ENCODE peak calls at places on chromosomes 11 and 22, in four cellular contexts. One of them, this sample, is unnamed.

GRCh38 chr22:48955351-48956311 is 872.0 kb downstream of the BRD1 start:
- DNase-seq in HepG2: no peak
- DNase-seq in K562: no peak
- DNase-seq in SK-N-SH: no peak
- DNase-seq in this sample: no peak

GRCh38 chr22:41338614-41339212 is 37.4 kb downstream of the ZC3H7B start:
- DNase-seq in HepG2: no peak
- DNase-seq in SK-N-SH: no peak
- DNase-seq in K562: no peak
- DNase-seq in this sample: no peak

GRCh38 chr11:67615455-67616430 is 9.0 kb downstream of the NDUFV1 start:
- DNase-seq in SK-N-SH: peak
- DNase-seq in HepG2: peak
- DNase-seq in K562: peak
- DNase-seq in this sample: peak

GRCh38 chr22:41092847-41093371 is 517 bp downstream of the EP300 start:
- DNase-seq in K562: no peak
- DNase-seq in SK-N-SH: peak
- DNase-seq in HepG2: peak
- DNase-seq in this sample: no peak

GRCh38 chr22:20404881-20405280 is 10.9 kb downstream of the ZNF74 start:
- DNase-seq in SK-N-SH: no peak
- DNase-seq in K562: no peak
- DNase-seq in HepG2: no peak
- DNase-seq in this sample: no peak

GRCh38 chr11:78429667-78430066 is 12.0 kb upstream of the GAB2 start:
- DNase-seq in SK-N-SH: no peak
- DNase-seq in K562: no peak
- DNase-seq in HepG2: no peak
- DNase-seq in this sample: no peak

GRCh38 chr11:125956371-125956770 is 10.5 kb downstream of the VSIG10L2 start:
- DNase-seq in SK-N-SH: no peak
- DNase-seq in K562: no peak
- DNase-seq in HepG2: no peak
- DNase-seq in this sample: no peak

GRCh38 chr11:19344661-19345518 is 104.1 kb upstream of the E2F8 start:
- DNase-seq in SK-N-SH: peak
- DNase-seq in K562: no peak
- DNase-seq in HepG2: no peak
- DNase-seq in this sample: peak

GRCh38 chr11:12694182-12694531 is 19.9 kb downstream of the TEAD1 start:
- DNase-seq in SK-N-SH: no peak
- DNase-seq in HepG2: no peak
- DNase-seq in K562: no peak
- DNase-seq in this sample: no peak

GRCh38 chr11:44944853-44945235 is 5.8 kb downstream of the TP53I11 start:
- DNase-seq in K562: no peak
- DNase-seq in HepG2: no peak
- DNase-seq in SK-N-SH: no peak
- DNase-seq in this sample: no peak

GRCh38 chr11:125156346-125156745 is 8.2 kb upstream of the PKNOX2 start:
- DNase-seq in K562: no peak
- DNase-seq in HepG2: no peak
- DNase-seq in SK-N-SH: no peak
- DNase-seq in this sample: no peak

GRCh38 chr11:127049486-127049885 is 48.9 kb upstream of the KIRREL3 start:
- DNase-seq in SK-N-SH: no peak
- DNase-seq in K562: no peak
- DNase-seq in HepG2: no peak
- DNase-seq in this sample: no peak

GRCh38 chr11:122491486-122491885 is 164.0 kb upstream of the UBASH3B start:
- DNase-seq in SK-N-SH: no peak
- DNase-seq in K562: no peak
- DNase-seq in HepG2: no peak
- DNase-seq in this sample: no peak

GRCh38 chr11:111183706-111184105 is 61.8 kb upstream of the POU2AF2 start:
- DNase-seq in SK-N-SH: no peak
- DNase-seq in HepG2: no peak
- DNase-seq in K562: no peak
- DNase-seq in this sample: no peak

GRCh38 chr11:83035070-83035854 is 36.4 kb downstream of the RAB30 start:
- DNase-seq in K562: no peak
- DNase-seq in SK-N-SH: no peak
- DNase-seq in HepG2: no peak
- DNase-seq in this sample: no peak

GRCh38 chr11:1927151-1928037 is 7.9 kb downstream of the TNNT3 start:
- DNase-seq in SK-N-SH: peak
- DNase-seq in K562: no peak
- DNase-seq in HepG2: no peak
- DNase-seq in this sample: no peak

GRCh38 chr22:36569999-36570398 is 41.0 kb upstream of the EIF3D start:
- DNase-seq in HepG2: peak
- DNase-seq in K562: peak
- DNase-seq in SK-N-SH: peak
- DNase-seq in this sample: peak

GRCh38 chr11:75775056-75775455 is 6.5 kb downstream of the DGAT2 start:
- DNase-seq in K562: no peak
- DNase-seq in HepG2: no peak
- DNase-seq in SK-N-SH: no peak
- DNase-seq in this sample: peak

DNA sequence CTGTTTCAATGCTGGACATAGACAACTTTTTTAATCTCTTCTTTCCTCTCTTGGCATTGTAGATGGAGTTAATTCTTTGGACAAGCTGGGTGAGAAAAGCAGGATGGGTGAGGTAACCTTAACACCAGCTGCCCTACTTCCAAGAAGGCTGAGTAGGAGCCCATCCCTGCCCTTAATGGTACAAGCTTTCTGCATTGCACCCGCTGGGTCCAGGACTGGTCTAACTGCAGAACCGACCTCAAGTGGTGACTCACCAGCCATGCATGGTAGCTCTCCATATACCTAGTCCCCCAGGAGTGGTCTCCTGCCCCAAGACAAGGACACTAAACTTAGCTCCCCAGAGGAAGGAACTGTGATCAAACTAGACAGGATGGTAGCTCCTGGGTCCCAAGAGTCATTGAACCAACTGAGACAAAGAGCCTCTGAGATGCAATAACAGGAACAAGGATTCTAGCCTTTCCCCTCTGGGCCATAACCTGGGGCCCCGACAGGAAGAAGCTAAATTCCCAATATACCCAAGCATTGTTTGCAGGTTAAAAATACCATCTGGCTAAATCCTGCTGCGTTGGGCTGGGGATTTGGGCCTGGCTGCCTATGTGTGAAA is 32.1 kb downstream of the RPL27A start:
- DNase-seq in HepG2: no peak
- DNase-seq in SK-N-SH: no peak
- DNase-seq in K562: no peak
- DNase-seq in this sample: no peak
- TF ChIP-seq FOXJ3 in HepG2: no peak
- TF ChIP-seq FOXJ3 in SK-N-SH: no peak
- TF ChIP-seq FOXJ3 in K562: no peak
- TF ChIP-seq FOXJ3 in this sample: no peak

GRCh38 chr11:114044042-114044871 is 15.3 kb upstream of the ZBTB16 start:
- DNase-seq in K562: no peak
- DNase-seq in SK-N-SH: no peak
- DNase-seq in HepG2: no peak
- DNase-seq in this sample: no peak
- TF ChIP-seq FOXJ3 in K562: no peak
- TF ChIP-seq FOXJ3 in SK-N-SH: no peak
- TF ChIP-seq FOXJ3 in HepG2: no peak
- TF ChIP-seq FOXJ3 in this sample: no peak

GRCh38 chr11:48034926-48035876 is 54.8 kb downstream of the PTPRJ start:
- DNase-seq in HepG2: no peak
- DNase-seq in SK-N-SH: no peak
- DNase-seq in K562: no peak
- DNase-seq in this sample: no peak
- TF ChIP-seq FOXJ3 in HepG2: no peak
- TF ChIP-seq FOXJ3 in SK-N-SH: no peak
- TF ChIP-seq FOXJ3 in K562: no peak
- TF ChIP-seq FOXJ3 in this sample: no peak

DNA sequence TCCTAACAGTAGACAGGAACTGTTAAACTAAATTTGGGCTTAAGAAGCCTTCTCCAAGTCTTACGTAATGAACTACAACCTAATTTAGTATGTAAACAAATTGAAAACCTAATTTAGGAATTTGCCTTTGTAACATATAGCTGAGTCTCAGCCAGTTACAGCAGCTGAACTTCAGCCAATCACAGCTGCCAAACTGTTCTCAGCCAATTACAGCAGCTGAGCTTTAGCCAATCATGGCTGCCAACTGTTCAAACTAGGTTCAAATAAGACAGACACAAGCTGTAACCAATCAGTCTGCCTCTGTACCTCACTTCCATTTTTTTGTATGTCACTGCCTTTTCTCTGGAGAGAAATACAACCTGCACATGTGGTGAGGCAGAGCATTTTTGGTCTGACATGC is 95.0 kb upstream of the CD44 start:
- DNase-seq in K562: no peak
- DNase-seq in HepG2: no peak
- DNase-seq in SK-N-SH: no peak
- DNase-seq in this sample: no peak
- TF ChIP-seq FOXJ3 in K562: no peak
- TF ChIP-seq FOXJ3 in HepG2: no peak
- TF ChIP-seq FOXJ3 in SK-N-SH: no peak
- TF ChIP-seq FOXJ3 in this sample: no peak

DNA sequence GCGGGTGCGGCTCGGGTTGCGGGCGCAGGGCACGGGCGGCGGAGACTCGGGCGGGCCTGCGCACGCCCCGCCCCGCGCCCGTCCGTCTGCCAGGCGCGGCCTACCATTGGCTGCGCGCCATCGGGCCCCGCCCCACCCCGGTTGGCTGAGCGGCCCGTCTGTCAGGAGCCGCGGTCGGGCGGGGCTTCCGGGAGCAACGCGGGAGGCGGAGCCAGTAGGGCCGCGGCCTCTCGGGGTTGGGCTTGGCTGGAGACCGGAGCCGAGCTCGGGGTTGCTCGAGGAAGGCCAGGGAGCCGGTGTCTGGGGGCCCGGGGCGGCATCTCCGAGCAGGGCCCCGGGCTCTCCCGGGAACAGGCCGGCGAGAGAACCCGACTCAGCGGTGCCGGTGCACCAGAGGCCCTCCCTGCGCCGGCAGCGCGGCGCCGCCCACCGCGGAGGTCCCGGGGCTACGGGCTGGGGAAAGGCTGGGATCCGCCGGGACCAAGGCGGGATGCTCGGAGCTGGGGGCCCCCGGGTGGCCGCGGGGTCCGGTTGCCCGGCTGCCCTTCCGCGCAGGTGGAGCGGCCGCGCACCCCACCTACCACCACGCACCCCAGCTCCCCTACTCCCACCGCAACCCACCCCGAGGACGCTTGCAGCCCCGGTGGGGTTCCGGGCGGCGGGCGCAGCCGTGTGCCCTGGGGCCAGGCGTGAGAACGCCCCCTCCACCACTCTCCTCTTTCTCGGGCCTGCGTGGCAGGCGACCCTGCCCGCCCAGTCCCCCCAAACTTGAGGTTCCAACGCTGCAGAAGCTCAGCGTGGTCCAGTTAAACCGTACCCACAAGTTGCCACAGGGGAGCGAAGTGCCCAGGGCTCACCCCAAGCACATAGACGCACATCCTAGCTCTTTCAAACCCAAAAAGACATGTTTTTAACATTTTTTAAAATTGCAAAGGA is at the start of gene HRAS:
- DNase-seq in SK-N-SH: peak
- DNase-seq in K562: peak
- DNase-seq in HepG2: peak
- DNase-seq in this sample: peak
- TF ChIP-seq FOXJ3 in SK-N-SH: peak
- TF ChIP-seq FOXJ3 in K562: no peak
- TF ChIP-seq FOXJ3 in HepG2: no peak
- TF ChIP-seq FOXJ3 in this sample: no peak

GRCh38 chr11:70547821-70548670 is 149.7 kb downstream of the CTTN start:
- DNase-seq in K562: no peak
- DNase-seq in SK-N-SH: peak
- DNase-seq in HepG2: no peak
- DNase-seq in this sample: no peak
- TF ChIP-seq FOXJ3 in K562: no peak
- TF ChIP-seq FOXJ3 in SK-N-SH: peak
- TF ChIP-seq FOXJ3 in HepG2: no peak
- TF ChIP-seq FOXJ3 in this sample: no peak

DNA sequence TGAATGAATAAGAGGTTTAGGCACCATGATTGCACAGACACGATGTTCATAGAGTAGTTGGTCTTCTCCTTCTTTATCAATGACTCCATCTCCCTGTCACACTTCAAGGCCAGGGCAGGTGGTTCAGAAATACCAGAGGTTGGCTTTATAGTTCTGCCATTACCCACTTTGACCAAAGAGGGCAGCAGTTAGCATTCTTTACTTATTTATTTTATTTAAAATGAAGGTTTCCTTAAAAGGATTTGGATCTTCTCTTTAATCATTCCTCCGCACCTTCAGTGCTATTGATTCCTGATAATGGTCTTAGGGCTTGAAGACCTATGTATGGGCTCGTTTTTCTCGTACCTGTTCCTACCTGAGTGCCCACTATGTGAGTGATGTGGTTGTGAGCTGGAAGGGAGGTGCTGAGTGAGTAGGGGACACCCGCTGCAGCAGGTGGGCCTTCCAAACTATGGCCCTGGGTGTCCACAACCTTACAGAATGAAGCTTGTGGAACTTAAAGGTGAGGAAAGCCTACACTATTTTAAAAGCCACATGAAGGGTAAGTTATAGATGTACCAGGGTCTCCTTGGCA is 34.9 kb downstream of the TIMP3 start:
- DNase-seq in HepG2: peak
- DNase-seq in SK-N-SH: peak
- DNase-seq in K562: peak
- DNase-seq in this sample: no peak
- TF ChIP-seq FOXJ3 in HepG2: no peak
- TF ChIP-seq FOXJ3 in SK-N-SH: no peak
- TF ChIP-seq FOXJ3 in K562: no peak
- TF ChIP-seq FOXJ3 in this sample: no peak

GRCh38 chr11:102187416-102188125 is 77.3 kb downstream of the YAP1 start:
- DNase-seq in HepG2: peak
- DNase-seq in SK-N-SH: peak
- DNase-seq in K562: no peak
- DNase-seq in this sample: no peak
- TF ChIP-seq FOXJ3 in HepG2: no peak
- TF ChIP-seq FOXJ3 in SK-N-SH: no peak
- TF ChIP-seq FOXJ3 in K562: no peak
- TF ChIP-seq FOXJ3 in this sample: no peak